ENCODE peak calls at places on chromosome 18, in nine cellular contexts. One of them, this sample, is unnamed.

GRCh38 chr18:3667255-3668137 is 217.5 kb downstream of the TGIF1 start:
- DNase-seq in RKO: no peak
- DNase-seq in iPS DF 19.7: no peak
- DNase-seq in GM19239: no peak
- DNase-seq in upper lobe of right lung: no peak
- DNase-seq in NCI-H2171: no peak
- DNase-seq in spleen: no peak
- DNase-seq in NCI-H1417: peak
- DNase-seq in activated T-cell treated with anti-CD3 and anti-CD28 coated beads, Interleukin-2, amount 50 U/mL, for 72 hours: no peak
- DNase-seq in this sample: no peak

GRCh38 chr18:21163647-21164625 is 52.3 kb upstream of the ROCK1 start:
- DNase-seq in activated T-cell treated with anti-CD3 and anti-CD28 coated beads, Interleukin-2, amount 50 U/mL, for 72 hours: no peak
- DNase-seq in GM19239: no peak
- DNase-seq in iPS DF 19.7: no peak
- DNase-seq in upper lobe of right lung: no peak
- DNase-seq in NCI-H2171: no peak
- DNase-seq in spleen: no peak
- DNase-seq in NCI-H1417: no peak
- DNase-seq in RKO: peak
- DNase-seq in this sample: no peak

GRCh38 chr18:11842562-11842961 is 8.7 kb upstream of the CHMP1B start:
- DNase-seq in iPS DF 19.7: no peak
- DNase-seq in activated T-cell treated with anti-CD3 and anti-CD28 coated beads, Interleukin-2, amount 50 U/mL, for 72 hours: no peak
- DNase-seq in RKO: no peak
- DNase-seq in upper lobe of right lung: no peak
- DNase-seq in spleen: no peak
- DNase-seq in GM19239: no peak
- DNase-seq in NCI-H2171: no peak
- DNase-seq in NCI-H1417: no peak
- DNase-seq in this sample: no peak

GRCh38 chr18:11955299-11956029 is 25.8 kb upstream of the IMPA2 start:
- DNase-seq in spleen: no peak
- DNase-seq in RKO: no peak
- DNase-seq in upper lobe of right lung: peak
- DNase-seq in iPS DF 19.7: no peak
- DNase-seq in activated T-cell treated with anti-CD3 and anti-CD28 coated beads, Interleukin-2, amount 50 U/mL, for 72 hours: no peak
- DNase-seq in GM19239: no peak
- DNase-seq in NCI-H2171: peak
- DNase-seq in NCI-H1417: no peak
- DNase-seq in this sample: no peak

GRCh38 chr18:37430346-37431076 is 135.1 kb downstream of the CELF4 start:
- DNase-seq in NCI-H2171: no peak
- DNase-seq in upper lobe of right lung: no peak
- DNase-seq in spleen: no peak
- DNase-seq in iPS DF 19.7: peak
- DNase-seq in RKO: no peak
- DNase-seq in GM19239: no peak
- DNase-seq in activated T-cell treated with anti-CD3 and anti-CD28 coated beads, Interleukin-2, amount 50 U/mL, for 72 hours: no peak
- DNase-seq in NCI-H1417: no peak
- DNase-seq in this sample: no peak

GRCh38 chr18:9907867-9908266 is 5.9 kb upstream of the VAPA start:
- DNase-seq in GM19239: no peak
- DNase-seq in RKO: no peak
- DNase-seq in NCI-H2171: no peak
- DNase-seq in upper lobe of right lung: no peak
- DNase-seq in activated T-cell treated with anti-CD3 and anti-CD28 coated beads, Interleukin-2, amount 50 U/mL, for 72 hours: no peak
- DNase-seq in NCI-H1417: no peak
- DNase-seq in iPS DF 19.7: no peak
- DNase-seq in spleen: no peak
- DNase-seq in this sample: no peak

GRCh38 chr18:3703732-3704176 is 253.8 kb downstream of the TGIF1 start:
- DNase-seq in upper lobe of right lung: peak
- DNase-seq in iPS DF 19.7: peak
- DNase-seq in GM19239: peak
- DNase-seq in spleen: no peak
- DNase-seq in RKO: peak
- DNase-seq in NCI-H1417: peak
- DNase-seq in activated T-cell treated with anti-CD3 and anti-CD28 coated beads, Interleukin-2, amount 50 U/mL, for 72 hours: peak
- DNase-seq in NCI-H2171: no peak
- DNase-seq in this sample: no peak

GRCh38 chr18:10241571-10241970 is 212.9 kb upstream of the APCDD1 start:
- DNase-seq in NCI-H1417: no peak
- DNase-seq in spleen: no peak
- DNase-seq in NCI-H2171: no peak
- DNase-seq in upper lobe of right lung: no peak
- DNase-seq in GM19239: no peak
- DNase-seq in activated T-cell treated with anti-CD3 and anti-CD28 coated beads, Interleukin-2, amount 50 U/mL, for 72 hours: no peak
- DNase-seq in iPS DF 19.7: no peak
- DNase-seq in RKO: no peak
- DNase-seq in this sample: no peak

GRCh38 chr18:623760-624620 is 27.2 kb downstream of the CLUL1 start:
- DNase-seq in RKO: peak
- DNase-seq in GM19239: peak
- DNase-seq in activated T-cell treated with anti-CD3 and anti-CD28 coated beads, Interleukin-2, amount 50 U/mL, for 72 hours: peak
- DNase-seq in upper lobe of right lung: peak
- DNase-seq in NCI-H2171: peak
- DNase-seq in spleen: no peak
- DNase-seq in NCI-H1417: peak
- DNase-seq in iPS DF 19.7: no peak
- DNase-seq in this sample: peak

GRCh38 chr18:11260963-11261441 is 111.6 kb upstream of the PIEZO2 start:
- DNase-seq in iPS DF 19.7: no peak
- DNase-seq in RKO: no peak
- DNase-seq in NCI-H1417: peak
- DNase-seq in upper lobe of right lung: no peak
- DNase-seq in activated T-cell treated with anti-CD3 and anti-CD28 coated beads, Interleukin-2, amount 50 U/mL, for 72 hours: no peak
- DNase-seq in GM19239: no peak
- DNase-seq in NCI-H2171: no peak
- DNase-seq in spleen: no peak
- DNase-seq in this sample: no peak

GRCh38 chr18:40841473-40841872 is 1113.6 kb upstream of the PIK3C3 start:
- DNase-seq in spleen: no peak
- DNase-seq in NCI-H1417: no peak
- DNase-seq in RKO: no peak
- DNase-seq in upper lobe of right lung: no peak
- DNase-seq in NCI-H2171: no peak
- DNase-seq in iPS DF 19.7: no peak
- DNase-seq in activated T-cell treated with anti-CD3 and anti-CD28 coated beads, Interleukin-2, amount 50 U/mL, for 72 hours: no peak
- DNase-seq in GM19239: no peak
- DNase-seq in this sample: no peak

GRCh38 chr18:5556317-5556974 is 12.6 kb upstream of the EPB41L3 start:
- DNase-seq in RKO: no peak
- DNase-seq in upper lobe of right lung: no peak
- DNase-seq in spleen: no peak
- DNase-seq in GM19239: no peak
- DNase-seq in activated T-cell treated with anti-CD3 and anti-CD28 coated beads, Interleukin-2, amount 50 U/mL, for 72 hours: no peak
- DNase-seq in iPS DF 19.7: no peak
- DNase-seq in NCI-H2171: no peak
- DNase-seq in NCI-H1417: no peak
- DNase-seq in this sample: no peak

GRCh38 chr18:77360315-77361186 is 110.9 kb downstream of the GALR1 start:
- DNase-seq in RKO: no peak
- DNase-seq in NCI-H1417: no peak
- DNase-seq in spleen: no peak
- DNase-seq in NCI-H2171: no peak
- DNase-seq in activated T-cell treated with anti-CD3 and anti-CD28 coated beads, Interleukin-2, amount 50 U/mL, for 72 hours: no peak
- DNase-seq in upper lobe of right lung: no peak
- DNase-seq in iPS DF 19.7: no peak
- DNase-seq in GM19239: no peak
- DNase-seq in this sample: no peak

GRCh38 chr18:72942766-72943165 is 75.0 kb upstream of the NETO1 start:
- DNase-seq in upper lobe of right lung: no peak
- DNase-seq in RKO: no peak
- DNase-seq in GM19239: no peak
- DNase-seq in NCI-H2171: no peak
- DNase-seq in spleen: no peak
- DNase-seq in activated T-cell treated with anti-CD3 and anti-CD28 coated beads, Interleukin-2, amount 50 U/mL, for 72 hours: no peak
- DNase-seq in iPS DF 19.7: no peak
- DNase-seq in NCI-H1417: no peak
- DNase-seq in this sample: no peak